ENCODE peak calls at places on chromosomes 1 and 21, in eight cellular contexts. P, Z, V, L, E, B, F and A are unnamed samples.
A peak's percentile ranks its signal among the peaks of the same experiment; 100 is the strongest.

GRCh38 chr1:200037904-200038644 is 10.6 kb downstream of the NR5A2 start:
- DNase-seq in B (no peak), Z (no peak), P (no peak), L (no peak), V (no peak), F (no peak), E (no peak), A (no peak)

GRCh38 chr1:235297579-235297978 is 30.4 kb downstream of the ARID4B start:
- DNase-seq in F (no peak), E (no peak), L (no peak), V (no peak), Z (no peak), P (no peak), B (no peak), A (no peak)

GRCh38 chr21:41783476-41784150 is 16.8 kb upstream of the RIPK4 start:
- DNase-seq in V (no peak), B (peak; percentile 77), E (no peak), L (no peak), F (peak; percentile 15), P (no peak), Z (no peak), A (no peak)

GRCh38 chr21:18218331-18218730 is 26.3 kb upstream of the CHODL start:
- DNase-seq in P (no peak), B (no peak), L (no peak), V (no peak), F (no peak), E (no peak), Z (no peak), A (no peak)

GRCh38 chr21:39004776-39005605 is 178.3 kb downstream of the PSMG1 start:
- DNase-seq in V (no peak), B (peak; percentile 54), P (no peak), E (no peak), L (no peak), Z (no peak), F (peak; percentile 79), A (peak; percentile 29)

GRCh38 chr1:10824821-10825540 is 28.5 kb upstream of the CASZ1 start:
- DNase-seq in V (no peak), P (no peak), E (peak; percentile 45), F (no peak), B (no peak), Z (no peak), L (no peak), A (no peak)

GRCh38 chr1:156126043-156126700 is 11.7 kb downstream of the LMNA start:
- DNase-seq in L (peak; percentile 23), E (peak; percentile 46), P (no peak), V (peak; percentile 96), B (peak; percentile 79), Z (no peak), F (no peak), A (no peak)

GRCh38 chr1:220121791-220122530 is 28.0 kb downstream of the IARS2 start:
- DNase-seq in P (no peak), F (no peak), L (no peak), V (no peak), B (peak; percentile 29), E (no peak), Z (no peak), A (no peak)

GRCh38 chr1:61119085-61119484 is 36.7 kb downstream of the NFIA start:
- DNase-seq in Z (no peak), E (no peak), B (peak; percentile 38), V (no peak), L (no peak), F (no peak), P (no peak), A (no peak)

GRCh38 chr1:147202576-147202975 is 22.6 kb downstream of the FMO5 start:
- DNase-seq in F (no peak), E (no peak), B (no peak), V (no peak), L (no peak), P (no peak), Z (no peak), A (no peak)

GRCh38 chr21:16196521-16197208 is 466.9 kb downstream of the USP25 start:
- DNase-seq in L (no peak), F (no peak), V (no peak), Z (no peak), P (no peak), E (no peak), B (no peak), A (no peak)

GRCh38 chr1:155079487-155080249 is 1.0 kb downstream of the EFNA3 start:
- DNase-seq in P (no peak), V (no peak), E (peak; percentile 52), F (peak; percentile 65), Z (no peak), L (no peak), B (no peak), A (no peak)

GRCh38 chr1:54283214-54283996 is 83.4 kb downstream of the MRPL37 start:
- DNase-seq in F (no peak), Z (no peak), L (no peak), P (no peak), V (no peak), B (no peak), E (no peak), A (no peak)

GRCh38 chr21:34890724-34891609 is 158.1 kb downstream of the RUNX1 start:
- DNase-seq in V (no peak), L (no peak), Z (no peak), E (no peak), B (no peak), F (no peak), P (no peak), A (no peak)